ENCODE peak calls at places on chromosomes 4 and X, in four cellular contexts. One of them, this sample, is unnamed.

GRCh38 chr4:56448301-56448700 is 12.2 kb downstream of the PAICS start:
- DNase-seq in stimulated activated CD8-positive, alpha-beta memory T cell treated with anti-CD3 and anti-CD28 coated beads, Interleukin-7, amount 100 ng/mL, for 4 hours: no peak
- DNase-seq in H7: no peak
- DNase-seq in GM12865: no peak
- DNase-seq in this sample: no peak

GRCh38 chrX:46376246-46376885 is 168.9 kb downstream of the ZNF674 start:
- DNase-seq in stimulated activated CD8-positive, alpha-beta memory T cell treated with anti-CD3 and anti-CD28 coated beads, Interleukin-7, amount 100 ng/mL, for 4 hours: no peak
- DNase-seq in H7: peak; percentile 22
- DNase-seq in GM12865: peak; percentile 26
- DNase-seq in this sample: peak; percentile 34

GRCh38 chr4:81754169-81754568 is 282.5 kb upstream of the RASGEF1B start:
- DNase-seq in stimulated activated CD8-positive, alpha-beta memory T cell treated with anti-CD3 and anti-CD28 coated beads, Interleukin-7, amount 100 ng/mL, for 4 hours: no peak
- DNase-seq in H7: no peak
- DNase-seq in GM12865: no peak
- DNase-seq in this sample: no peak

GRCh38 chrX:357693-358471 is 28.8 kb downstream of the PPP2R3B start:
- DNase-seq in stimulated activated CD8-positive, alpha-beta memory T cell treated with anti-CD3 and anti-CD28 coated beads, Interleukin-7, amount 100 ng/mL, for 4 hours: peak; percentile 43
- DNase-seq in H7: no peak
- DNase-seq in GM12865: no peak
- DNase-seq in this sample: no peak

GRCh38 chr4:88706574-88706973 is 8.9 kb upstream of the NAP1L5 start:
- DNase-seq in stimulated activated CD8-positive, alpha-beta memory T cell treated with anti-CD3 and anti-CD28 coated beads, Interleukin-7, amount 100 ng/mL, for 4 hours: no peak
- DNase-seq in H7: peak; percentile 33
- DNase-seq in GM12865: no peak
- DNase-seq in this sample: no peak

GRCh38 chr4:64911846-64912245 is 502.6 kb upstream of the TECRL start:
- DNase-seq in stimulated activated CD8-positive, alpha-beta memory T cell treated with anti-CD3 and anti-CD28 coated beads, Interleukin-7, amount 100 ng/mL, for 4 hours: no peak
- DNase-seq in H7: peak; percentile 16
- DNase-seq in GM12865: no peak
- DNase-seq in this sample: no peak

GRCh38 chr4:148238797-148239196 is 203.4 kb downstream of the NR3C2 start:
- DNase-seq in stimulated activated CD8-positive, alpha-beta memory T cell treated with anti-CD3 and anti-CD28 coated beads, Interleukin-7, amount 100 ng/mL, for 4 hours: no peak
- DNase-seq in H7: no peak
- DNase-seq in GM12865: no peak
- DNase-seq in this sample: no peak

GRCh38 chr4:26075588-26075987 is 161.6 kb downstream of the SMIM20 start:
- DNase-seq in stimulated activated CD8-positive, alpha-beta memory T cell treated with anti-CD3 and anti-CD28 coated beads, Interleukin-7, amount 100 ng/mL, for 4 hours: no peak
- DNase-seq in H7: no peak
- DNase-seq in GM12865: no peak
- DNase-seq in this sample: no peak

GRCh38 chr4:119729815-119730643 is 101.4 kb upstream of the PDE5A start:
- DNase-seq in stimulated activated CD8-positive, alpha-beta memory T cell treated with anti-CD3 and anti-CD28 coated beads, Interleukin-7, amount 100 ng/mL, for 4 hours: no peak
- DNase-seq in H7: no peak
- DNase-seq in GM12865: no peak
- DNase-seq in this sample: no peak

GRCh38 chr4:79881407-79881806 is 191.6 kb downstream of the ANTXR2 start:
- DNase-seq in stimulated activated CD8-positive, alpha-beta memory T cell treated with anti-CD3 and anti-CD28 coated beads, Interleukin-7, amount 100 ng/mL, for 4 hours: no peak
- DNase-seq in H7: no peak
- DNase-seq in GM12865: no peak
- DNase-seq in this sample: no peak

GRCh38 chrX:56726609-56727008 is 2.4 kb upstream of the NBDY start:
- DNase-seq in stimulated activated CD8-positive, alpha-beta memory T cell treated with anti-CD3 and anti-CD28 coated beads, Interleukin-7, amount 100 ng/mL, for 4 hours: no peak
- DNase-seq in H7: no peak
- DNase-seq in GM12865: peak; percentile 59
- DNase-seq in this sample: peak; percentile 35

GRCh38 chr4:67765401-67765800 is 11.2 kb upstream of the GNRHR start:
- DNase-seq in stimulated activated CD8-positive, alpha-beta memory T cell treated with anti-CD3 and anti-CD28 coated beads, Interleukin-7, amount 100 ng/mL, for 4 hours: no peak
- DNase-seq in H7: no peak
- DNase-seq in GM12865: no peak
- DNase-seq in this sample: no peak

GRCh38 chr4:186105721-186106335 is 1.3 kb downstream of the FAM149A start:
- DNase-seq in stimulated activated CD8-positive, alpha-beta memory T cell treated with anti-CD3 and anti-CD28 coated beads, Interleukin-7, amount 100 ng/mL, for 4 hours: no peak
- DNase-seq in H7: peak; percentile 57
- DNase-seq in GM12865: no peak
- DNase-seq in this sample: peak; percentile 22

GRCh38 chr4:633976-634598 is 8.7 kb downstream of the PDE6B start:
- DNase-seq in stimulated activated CD8-positive, alpha-beta memory T cell treated with anti-CD3 and anti-CD28 coated beads, Interleukin-7, amount 100 ng/mL, for 4 hours: no peak
- DNase-seq in H7: peak; percentile 70
- DNase-seq in GM12865: no peak
- DNase-seq in this sample: no peak

GRCh38 chrX:116198810-116199209 is 28.3 kb downstream of the AGTR2 start:
- DNase-seq in stimulated activated CD8-positive, alpha-beta memory T cell treated with anti-CD3 and anti-CD28 coated beads, Interleukin-7, amount 100 ng/mL, for 4 hours: no peak
- DNase-seq in H7: peak; percentile 3
- DNase-seq in GM12865: peak; percentile 8
- DNase-seq in this sample: no peak